ENCODE peak calls at places on chromosome 14, in five cellular contexts. F, L, X, W and S are unnamed samples.

GRCh38 chr14:93132472-93133065 is 16.8 kb upstream of the ITPK1 start:
- DNase-seq in F (no peak), L (peak; percentile 58), X (no peak), W (no peak), S (peak; percentile 74)

GRCh38 chr14:24095196-24096068 is 1.3 kb downstream of the PCK2 start:
- DNase-seq in F (no peak), L (peak; percentile 90), X (no peak), W (peak; percentile 54), S (peak; percentile 91)

GRCh38 chr14:52360831-52361230 is 46.7 kb downstream of the PTGER2 start:
- DNase-seq in F (no peak), L (peak; percentile 80), X (no peak), W (no peak), S (no peak)

GRCh38 chr14:69956970-69957369 is 77.8 kb downstream of the SMOC1 start:
- DNase-seq in F (no peak), L (no peak), X (no peak), W (no peak), S (no peak)

GRCh38 chr14:94441531-94442205 is 10.9 kb downstream of the SERPINA11 start:
- DNase-seq in F (no peak), L (no peak), X (no peak), W (no peak), S (no peak)

GRCh38 chr14:91261115-91261514 is 16.6 kb upstream of the GPR68 start:
- DNase-seq in F (no peak), L (no peak), X (no peak), W (no peak), S (no peak)

GRCh38 chr14:22391908-22392307 is 197.1 kb downstream of the DAD1 start:
- DNase-seq in F (no peak), L (peak; percentile 69), X (peak; percentile 37), W (no peak), S (peak; percentile 66)

GRCh38 chr14:64762044-64763034 is 58.1 kb downstream of the PLEKHG3 start:
- DNase-seq in F (peak; percentile 21), L (peak; percentile 97), X (peak; percentile 93), W (peak; percentile 80), S (no peak)

GRCh38 chr14:73047808-73048207 is 10.5 kb upstream of the RBM25 start:
- DNase-seq in F (no peak), L (no peak), X (no peak), W (no peak), S (no peak)

GRCh38 chr14:77406718-77407117 is 16.6 kb downstream of the NOXRED1 start:
- DNase-seq in F (no peak), L (peak; percentile 8), X (no peak), W (no peak), S (no peak)

GRCh38 chr14:101643651-101644050 is 82.4 kb downstream of the DIO3 start:
- DNase-seq in F (no peak), L (no peak), X (no peak), W (no peak), S (no peak)

GRCh38 chr14:101109981-101110728 is 206.6 kb upstream of the RTL1 start:
- DNase-seq in F (no peak), L (no peak), X (no peak), W (peak; percentile 3), S (no peak)

GRCh38 chr14:44700694-44701093 is 193.6 kb upstream of the FSCB start:
- DNase-seq in F (no peak), L (no peak), X (no peak), W (no peak), S (no peak)

GRCh38 chr14:96393292-96393691 is 1.4 kb downstream of the AK7 start:
- DNase-seq in F (no peak), L (no peak), X (no peak), W (no peak), S (no peak)
- H3K4me3 ChIP-seq in F (no peak overlapping the region), L (no peak overlapping the region), X (no peak overlapping the region), W (no peak overlapping the region), S (no peak overlapping the region)

GRCh38 chr14:28780843-28781503 is 14.4 kb downstream of the FOXG1 start:
- DNase-seq in F (no peak), L (no peak), X (no peak), W (no peak), S (no peak)

GRCh38 chr14:28777773-28778606 is 11.4 kb downstream of the FOXG1 start:
- DNase-seq in F (no peak), L (no peak), X (no peak), W (no peak), S (no peak)

GRCh38 chr14:28778718-28779117 is 12.1 kb downstream of the FOXG1 start:
- DNase-seq in F (no peak), L (no peak), X (no peak), W (no peak), S (no peak)

GRCh38 chr14:28776482-28777266 is 10.1 kb downstream of the FOXG1 start:
- DNase-seq in F (no peak), L (no peak), X (no peak), W (no peak), S (no peak)

DNA sequence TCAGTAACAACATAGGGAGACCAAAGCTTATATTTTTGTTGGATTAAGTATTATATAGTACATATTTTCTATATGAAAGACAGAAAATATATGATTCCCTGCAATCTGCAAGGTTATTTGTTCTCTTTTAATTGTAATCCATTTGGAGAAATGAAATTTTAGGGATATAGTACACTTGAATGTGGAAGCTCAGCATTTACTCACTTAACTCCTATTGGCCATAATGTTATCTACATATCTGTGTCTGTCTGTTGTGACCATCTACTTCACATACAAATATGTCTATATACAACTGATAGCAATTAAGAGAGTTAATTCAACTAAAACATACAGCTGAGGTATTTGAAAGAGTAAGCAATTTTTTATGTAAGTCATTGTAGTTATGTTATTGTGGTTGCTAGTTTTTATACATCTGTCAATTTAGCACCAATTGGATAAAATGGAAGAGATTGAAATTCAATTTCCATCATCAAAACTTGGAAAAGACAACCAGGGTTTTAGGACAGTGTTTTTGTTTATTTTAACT is 12.9 kb downstream of the FOXG1 start:
- DNase-seq in F (no peak), L (no peak), X (no peak), W (no peak), S (no peak)
- H3K4me3 ChIP-seq in F (no peak overlapping the region), L (no peak overlapping the region), X (no peak overlapping the region), W (no peak overlapping the region), S (no peak overlapping the region)

DNA sequence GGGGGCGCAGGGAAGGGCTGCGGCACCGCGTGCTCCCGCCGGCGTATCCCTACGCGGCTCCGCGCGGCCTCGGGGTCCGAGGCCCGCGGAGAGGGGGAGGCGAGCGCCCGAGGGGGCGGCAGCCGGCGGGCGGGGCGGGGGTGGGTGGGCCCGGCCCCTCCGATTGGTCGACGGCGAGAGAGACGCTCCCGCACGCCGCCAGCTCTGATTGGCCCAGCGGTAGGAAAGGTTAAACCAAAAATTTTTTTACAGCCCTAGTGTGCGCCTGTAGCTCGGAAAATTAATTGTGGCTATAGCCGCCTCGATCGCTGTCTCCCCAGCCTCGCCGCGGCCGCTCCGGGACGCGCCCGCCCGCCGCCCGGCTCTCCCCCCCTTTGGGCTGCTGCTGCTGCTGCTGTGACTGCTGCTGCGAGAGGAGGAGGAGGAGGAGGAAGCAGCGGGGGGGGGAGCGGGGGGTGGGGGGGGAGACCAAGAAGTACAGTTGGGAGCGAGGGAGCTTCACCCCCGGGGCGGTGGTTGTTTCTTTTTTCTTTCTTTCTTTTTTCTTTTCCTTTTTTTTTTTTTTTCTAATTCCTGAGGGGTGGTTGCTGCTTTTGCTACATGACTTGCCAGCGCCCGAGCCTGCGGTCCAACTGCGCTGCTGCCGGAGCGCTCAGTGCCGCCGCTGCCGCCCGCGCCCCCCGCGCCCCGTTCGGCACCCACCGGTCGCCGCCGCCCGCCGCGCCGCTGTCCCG is at the start of gene FOXG1:
- DNase-seq in F (no peak), L (no peak), X (no peak), W (peak; percentile 50), S (peak; percentile 98)
- H3K4me3 ChIP-seq in F (no peak within 1 kb of the TSS), L (no peak within 1 kb of the TSS), X (peak within 1 kb of the TSS; percentile 41), W (peak within 1 kb of the TSS; percentile 56), S (peak within 1 kb of the TSS; percentile 36)

GRCh38 chr14:47674546-47675238 is 713 bp downstream of the MDGA2 start:
- DNase-seq in F (no peak), L (peak; percentile 12), X (no peak), W (no peak), S (peak; percentile 79)
- H3K4me3 ChIP-seq in F (no peak overlapping the region), L (peak overlapping the region; percentile 44), X (no peak overlapping the region), W (no peak overlapping the region), S (peak overlapping the region; percentile 71)

GRCh38 chr14:71115306-71115705 is 208.0 kb downstream of the PCNX1 start:
- DNase-seq in F (no peak), L (no peak), X (no peak), W (no peak), S (no peak)
- H3K4me3 ChIP-seq in F (no peak overlapping the region), L (no peak overlapping the region), X (no peak overlapping the region), W (no peak overlapping the region), S (no peak overlapping the region)

GRCh38 chr14:31949709-31950108 is 127.4 kb upstream of the ARHGAP5 start:
- DNase-seq in F (no peak), L (no peak), X (no peak), W (no peak), S (no peak)
- H3K4me3 ChIP-seq in F (no peak overlapping the region), L (no peak overlapping the region), X (no peak overlapping the region), W (no peak overlapping the region), S (no peak overlapping the region)

DNA sequence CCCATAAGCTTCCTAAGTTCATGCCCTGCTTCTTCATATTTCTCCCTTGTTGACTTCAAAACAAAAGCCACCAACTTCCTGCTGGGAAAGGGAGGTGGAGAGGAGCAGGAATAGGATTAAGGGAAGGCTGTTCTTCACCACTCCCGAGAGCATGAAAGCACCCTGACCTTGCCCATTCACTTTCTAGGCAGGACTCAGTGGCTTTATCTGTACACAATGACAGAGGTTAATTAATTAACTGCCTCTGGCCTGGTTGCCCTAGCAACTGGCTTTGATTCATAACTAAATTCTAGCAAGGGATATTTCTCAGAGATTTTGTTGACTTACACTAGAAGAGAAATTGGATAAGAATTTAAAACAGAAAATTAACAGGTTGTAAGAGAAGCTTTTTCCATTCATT is 396.8 kb downstream of the RPS29 start:
- DNase-seq in F (no peak), L (peak; percentile 15), X (no peak), W (no peak), S (no peak)
- H3K4me3 ChIP-seq in F (no peak overlapping the region), L (no peak overlapping the region), X (no peak overlapping the region), W (no peak overlapping the region), S (no peak overlapping the region)

GRCh38 chr14:106844608-106845285 is 1318.4 kb downstream of the TMEM121 start:
- DNase-seq in F (peak; percentile 40), L (peak; percentile 22), X (no peak), W (peak; percentile 70), S (peak; percentile 24)
- H3K4me3 ChIP-seq in F (peak overlapping the region; percentile 89), L (peak overlapping the region; percentile 62), X (no peak overlapping the region), W (peak overlapping the region; percentile 59), S (no peak overlapping the region)

DNA sequence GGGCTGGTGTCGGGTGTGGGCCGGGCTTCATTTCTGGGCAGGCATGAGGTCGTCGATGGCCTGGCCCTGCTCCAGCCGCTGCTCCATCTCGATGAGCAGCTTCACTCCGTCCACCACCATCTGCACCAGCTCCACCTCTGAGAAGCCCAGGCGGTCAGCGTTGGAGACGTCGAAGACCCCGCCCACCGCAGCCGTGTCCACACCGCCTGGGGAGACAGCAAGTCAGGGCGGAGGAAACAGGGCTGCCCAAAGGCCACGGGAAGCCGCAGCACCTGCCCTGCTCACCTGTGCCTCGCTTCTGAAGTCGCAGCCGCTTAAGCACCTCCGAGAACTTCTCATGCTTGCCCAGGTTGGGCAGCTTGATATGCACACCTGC is 2.8 kb downstream of the CKB start:
- DNase-seq in F (no peak), L (no peak), X (no peak), W (no peak), S (no peak)
- H3K4me3 ChIP-seq in F (no peak overlapping the region), L (no peak overlapping the region), X (no peak overlapping the region), W (no peak overlapping the region), S (no peak overlapping the region)